ENCODE peak calls at places on chromosomes 4 and X, in five cellular contexts. Y is GM23248, Q is GM23338, R is HepG2, V is DND-41. P is an unnamed sample.

GRCh38 chr4:104592894-104593470 is 98.3 kb upstream of the CXXC4 start:
- DNase-seq in Y (no peak), V (no peak), Q (peak), R (no peak), P (no peak)

GRCh38 chrX:13837290-13837745 is 20.4 kb upstream of the GPM6B start:
- DNase-seq in R (no peak), V (no peak), Q (no peak), Y (no peak), P (no peak)

GRCh38 chr4:42519803-42520417 is 122.6 kb downstream of the SHISA3 start:
- DNase-seq in R (peak), V (peak), Q (peak), Y (peak), P (peak)

GRCh38 chrX:13688772-13689518 is at the start of gene RAB9A:
- DNase-seq in R (peak), V (peak), Y (peak), Q (peak), P (peak)

GRCh38 chr4:40702137-40702799 is 47.5 kb upstream of the NSUN7 start:
- DNase-seq in R (no peak), V (no peak), Q (no peak), Y (no peak), P (no peak)

GRCh38 chrX:39577976-39578962 is 519.5 kb downstream of the BCOR start:
- DNase-seq in Y (peak), Q (no peak), V (peak), R (no peak), P (peak)

GRCh38 chr4:65656008-65656407 is 14.3 kb downstream of the EPHA5 start:
- DNase-seq in V (no peak), R (no peak), Q (no peak), Y (no peak), P (no peak)

GRCh38 chr4:100348472-100348871 is 158.2 kb upstream of the DDIT4L start:
- DNase-seq in Y (peak), V (no peak), Q (no peak), R (peak), P (no peak)

DNA sequence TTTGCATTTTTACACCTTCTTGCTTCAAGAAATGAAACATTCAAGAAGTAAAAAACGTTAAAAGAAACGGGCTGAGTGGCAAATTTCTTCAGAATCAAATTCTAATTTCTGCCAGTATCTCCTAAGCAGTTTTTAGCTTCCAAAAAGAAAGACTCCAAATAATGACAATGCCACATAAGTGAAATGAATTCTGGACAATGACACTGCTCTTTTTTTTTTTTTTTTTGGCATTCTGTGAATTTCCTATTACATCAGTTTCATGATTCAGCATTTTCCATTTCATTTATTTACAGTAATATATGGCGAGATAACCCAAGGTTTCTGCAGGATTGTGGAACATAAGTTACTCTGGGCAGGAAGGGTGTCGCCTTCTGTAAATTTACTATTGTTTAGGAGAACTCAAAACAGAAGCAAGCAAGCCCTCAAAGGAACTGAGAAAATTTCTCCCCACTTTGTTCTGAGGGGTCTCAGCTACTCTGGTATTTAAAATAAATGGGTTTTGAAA is 1.3 kb downstream of the SEL1L3 start:
- DNase-seq in R (no peak), Y (peak), V (no peak), Q (no peak), P (peak)
- H3K4me3 ChIP-seq in R (no peak), Y (peak), V (no peak), Q (peak), P (no peak)

GRCh38 chr4:128837198-128837597 is 27.7 kb downstream of the JADE1 start:
- DNase-seq in Q (no peak), R (peak), V (no peak), Y (no peak), P (no peak)
- H3K27ac ChIP-seq in Q (peak), R (peak), V (no peak), Y (no peak), P (no peak)

GRCh38 chr4:23577398-23577797 is 312.4 kb downstream of the PPARGC1A start:
- DNase-seq in V (no peak), Y (no peak), Q (no peak), R (no peak), P (no peak)

GRCh38 chr4:23582671-23583070 is 307.2 kb downstream of the PPARGC1A start:
- DNase-seq in R (no peak), V (no peak), Q (no peak), Y (no peak), P (no peak)

GRCh38 chr4:23584024-23584423 is 305.8 kb downstream of the PPARGC1A start:
- DNase-seq in Q (no peak), V (no peak), Y (no peak), R (no peak), P (no peak)

GRCh38 chr4:23579166-23579565 is 310.7 kb downstream of the PPARGC1A start:
- DNase-seq in V (no peak), Q (no peak), R (no peak), Y (no peak), P (no peak)
- H3K4me3 ChIP-seq in V (no peak), Q (no peak), R (no peak), Y (no peak), P (no peak)

GRCh38 chr4:54066718-54067129 is 2.3 kb upstream of the CHIC2 start:
- DNase-seq in V (no peak), R (no peak), Y (no peak), Q (no peak), P (peak)
- H3K27ac ChIP-seq in V (no peak), R (no peak), Y (peak), Q (no peak), P (peak)

GRCh38 chr4:17665346-17665745 is 50.9 kb downstream of the MED28 start:
- DNase-seq in R (no peak), Q (no peak), Y (no peak), V (no peak), P (no peak)

GRCh38 chr4:17665852-17666251 is 51.4 kb downstream of the MED28 start:
- DNase-seq in Q (no peak), Y (no peak), V (no peak), R (no peak), P (no peak)

GRCh38 chr4:17667253-17667652 is 52.8 kb downstream of the MED28 start:
- DNase-seq in Q (no peak), Y (no peak), V (no peak), R (no peak), P (no peak)

GRCh38 chr4:17662694-17663093 is 48.3 kb downstream of the MED28 start:
- DNase-seq in V (no peak), R (no peak), Y (peak), Q (no peak), P (no peak)

DNA sequence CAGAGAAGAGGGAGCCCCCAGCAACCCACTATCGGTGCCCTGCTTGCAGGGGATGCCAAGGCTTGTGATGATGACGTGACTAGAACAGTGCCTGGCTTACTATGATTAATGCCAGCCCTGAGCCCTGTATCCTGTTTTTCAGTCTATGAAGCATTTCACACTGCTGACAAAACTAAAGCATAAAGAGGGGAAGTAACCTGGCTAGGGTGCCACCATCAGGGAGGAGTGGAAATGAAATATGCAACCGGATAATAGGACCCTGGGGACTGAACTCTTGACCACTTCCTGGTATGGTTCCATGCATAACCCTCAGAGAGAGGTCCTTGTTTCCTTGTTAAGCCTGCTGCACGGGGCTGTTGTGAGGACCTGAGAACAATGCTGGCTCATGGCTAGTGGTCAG is 50.3 kb downstream of the MED28 start:
- DNase-seq in Y (no peak), R (no peak), V (no peak), Q (no peak), P (no peak)
- H3K4me3 ChIP-seq in Y (no peak), R (no peak), V (no peak), Q (no peak), P (no peak)

GRCh38 chr4:136751530-136751929 is 780.8 kb downstream of the PCDH18 start:
- DNase-seq in Y (no peak), Q (no peak), R (no peak), V (no peak), P (no peak)
- H3K27ac ChIP-seq in Y (no peak), Q (peak), R (no peak), V (no peak), P (no peak)

DNA sequence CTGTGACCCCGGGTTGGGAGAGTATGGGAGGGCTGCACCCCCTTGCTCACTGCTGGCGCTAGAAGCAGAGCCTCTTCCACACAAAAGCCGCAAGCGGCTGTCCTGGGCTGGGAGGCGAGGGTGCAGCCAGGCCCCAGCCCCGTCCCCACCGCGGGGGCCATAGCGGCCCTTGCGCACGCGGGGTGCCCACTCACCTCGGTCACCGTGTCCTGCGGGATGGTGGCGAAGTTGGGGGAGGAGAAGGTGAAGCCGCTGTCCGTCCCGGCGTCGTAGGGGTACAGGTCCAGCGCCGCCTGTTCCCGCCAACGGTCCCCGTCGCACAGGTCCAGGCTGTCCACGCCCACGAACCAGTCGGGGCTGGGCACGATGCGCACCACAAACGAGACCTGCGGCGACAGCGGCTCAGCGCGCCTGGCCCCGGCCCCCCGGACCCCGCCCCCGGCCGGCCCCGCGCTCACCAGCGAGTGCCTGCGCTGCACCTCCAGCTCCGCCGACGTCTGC is 1.5 kb downstream of the SPON2 start:
- DNase-seq in R (no peak), Y (no peak), Q (no peak), V (no peak), P (no peak)
- H3K4me3 ChIP-seq in R (no peak), Y (no peak), Q (peak), V (no peak), P (peak)

DNA sequence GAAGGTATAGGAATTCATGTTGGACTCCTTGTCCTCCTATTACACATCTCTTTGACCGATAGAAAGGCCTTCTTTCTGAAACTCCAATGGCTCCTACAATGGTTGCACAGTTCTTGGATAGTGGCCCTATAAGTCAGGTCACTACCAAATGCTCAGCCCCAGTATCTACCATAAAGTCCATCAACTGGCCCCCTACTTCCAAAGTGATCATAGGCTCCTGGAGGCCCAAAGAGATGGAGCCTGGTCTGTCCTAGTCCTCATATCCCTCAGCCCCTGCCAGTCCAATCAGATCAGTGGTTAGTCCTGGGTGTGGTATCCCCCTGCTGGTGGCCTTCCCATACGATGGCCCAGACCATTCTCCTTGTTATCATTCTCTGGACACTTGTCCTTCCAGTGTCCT is 30.3 kb downstream of the SULT1E1 start:
- DNase-seq in Q (no peak), V (no peak), Y (no peak), R (no peak), P (no peak)
- H3K27ac ChIP-seq in Q (no peak), V (no peak), Y (no peak), R (peak), P (no peak)

DNA sequence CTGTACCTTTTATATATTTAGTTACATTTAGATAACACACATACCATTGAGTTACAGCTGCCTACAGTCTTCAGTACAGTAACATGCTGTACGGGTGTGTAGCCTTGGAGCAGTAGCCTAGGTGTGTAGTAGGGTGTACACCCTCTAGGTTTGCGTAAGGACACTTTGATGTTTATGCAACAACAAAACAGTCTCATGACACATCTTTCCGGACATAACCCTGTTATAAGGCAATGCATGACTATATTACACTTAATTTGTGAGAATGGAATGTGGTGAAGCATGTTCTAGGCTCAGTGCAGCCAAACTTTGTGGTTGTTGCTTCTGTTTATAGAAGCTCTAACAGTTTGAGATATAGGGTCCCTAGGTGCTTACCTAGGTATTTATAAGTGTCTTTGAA is 65.4 kb downstream of the SPRY1 start:
- DNase-seq in Q (no peak), V (no peak), Y (no peak), R (peak), P (no peak)
- H3K4me3 ChIP-seq in Q (no peak), V (no peak), Y (no peak), R (no peak), P (no peak)